ENCODE peak calls at places on chromosomes 5 and 9, in ten cellular contexts. H, G, F, C, O, M, I, D, N and E are unnamed samples.

GRCh38 chr9:126071076-126071750 is 255.4 kb upstream of the MVB12B start:
- DNase-seq in H (no peak), G (no peak), F (no peak), C (no peak), O (no peak), M (no peak), I (no peak), D (no peak), N (no peak), E (no peak)

GRCh38 chr5:169591636-169592035 is 8.1 kb downstream of the SPDL1 start:
- DNase-seq in H (no peak), G (no peak), F (no peak), C (no peak), O (peak), M (no peak), I (no peak), D (no peak), N (peak), E (no peak)

GRCh38 chr9:129028192-129028966 is at the start of gene SH3GLB2:
- DNase-seq in H (peak), G (peak), F (peak), C (peak), O (peak), M (peak), I (peak), D (peak), N (peak), E (peak)

GRCh38 chr9:71683598-71684235 is 84.6 kb downstream of the CEMIP2 start:
- DNase-seq in H (no peak), G (no peak), F (no peak), C (no peak), O (peak), M (peak), I (no peak), D (no peak), N (no peak), E (no peak)

GRCh38 chr9:101572316-101572715 is 22.5 kb downstream of the PPP3R2 start:
- DNase-seq in H (no peak), G (no peak), F (no peak), C (no peak), O (no peak), M (no peak), I (no peak), D (no peak), N (no peak), E (no peak)

GRCh38 chr5:91122663-91123062 is 260.5 kb downstream of the ARRDC3 start:
- DNase-seq in H (no peak), G (no peak), F (no peak), C (no peak), O (no peak), M (no peak), I (no peak), D (no peak), N (no peak), E (no peak)

GRCh38 chr9:38000735-38001134 is 68.3 kb downstream of the SHB start:
- DNase-seq in H (no peak), G (no peak), F (no peak), C (no peak), O (no peak), M (no peak), I (no peak), D (no peak), N (no peak), E (no peak)

GRCh38 chr9:121974421-121974820 is 118.7 kb downstream of the TTLL11 start:
- DNase-seq in H (no peak), G (no peak), F (no peak), C (no peak), O (no peak), M (no peak), I (no peak), D (no peak), N (no peak), E (no peak)

GRCh38 chr9:132591751-132592314 is 9.4 kb downstream of the BARHL1 start:
- DNase-seq in H (no peak), G (no peak), F (no peak), C (no peak), O (no peak), M (no peak), I (no peak), D (no peak), N (no peak), E (no peak)

GRCh38 chr9:104863180-104863883 is 64.6 kb downstream of the ABCA1 start:
- DNase-seq in H (peak), G (peak), F (peak), C (peak), O (peak), M (peak), I (peak), D (no peak), N (peak), E (peak)

GRCh38 chr9:114099523-114100270 is 605 bp upstream of the KIF12 start:
- DNase-seq in H (no peak), G (no peak), F (no peak), C (no peak), O (no peak), M (no peak), I (no peak), D (no peak), N (no peak), E (no peak)